ENCODE peak calls at places on chromosomes 11 and 22, in five cellular contexts. Q is A549, L is IMR-90, N is mesendoderm, X is Peyer's patch. P is an unnamed sample.

GRCh38 chr22:30290679-30291333 is 1.5 kb upstream of the CASTOR1 start:
- DNase-seq in Q (no peak), L (peak), X (peak), N (peak), P (peak)

GRCh38 chr11:103109818-103110388 is 677 bp downstream of the DYNC2H1 start:
- DNase-seq in X (peak), L (no peak), Q (peak), N (no peak), P (peak)

GRCh38 chr22:31857247-31857646 is 87.1 kb upstream of the YWHAH start:
- DNase-seq in Q (no peak), N (peak), L (no peak), X (no peak), P (no peak)

GRCh38 chr22:20567993-20568417 is 60.6 kb downstream of the MED15 start:
- DNase-seq in N (peak), X (no peak), L (peak), Q (peak), P (peak)

GRCh38 chr11:77819921-77820564 is 479 bp downstream of the RSF1 start:
- DNase-seq in N (peak), L (peak), X (peak), Q (peak), P (peak)

GRCh38 chr22:41359376-41359775 is 22.4 kb upstream of the TEF start:
- DNase-seq in L (no peak), Q (no peak), X (no peak), N (no peak), P (no peak)

GRCh38 chr11:72069787-72070251 is 10.5 kb downstream of the NUMA1 start:
- DNase-seq in X (peak), Q (peak), N (peak), L (peak), P (peak)

GRCh38 chr11:27328602-27329001 is 34.4 kb downstream of the CCDC34 start:
- DNase-seq in L (no peak), Q (no peak), X (no peak), N (peak), P (no peak)

GRCh38 chr11:106858200-106858599 is 160.1 kb downstream of the GUCY1A2 start:
- DNase-seq in X (no peak), Q (no peak), N (no peak), L (no peak), P (no peak)

GRCh38 chr22:29030618-29031235 is 30.9 kb downstream of the C22orf31 start:
- DNase-seq in Q (peak), L (peak), N (peak), X (no peak), P (peak)

GRCh38 chr22:19064354-19065054 is 57.7 kb downstream of the DGCR2 start:
- DNase-seq in N (no peak), Q (no peak), X (no peak), L (no peak), P (no peak)

GRCh38 chr11:9095421-9095820 is 4.0 kb upstream of the SCUBE2 start:
- DNase-seq in N (peak), Q (no peak), X (no peak), L (no peak), P (no peak)

GRCh38 chr11:75919525-75919924 is 104.5 kb downstream of the UVRAG start:
- DNase-seq in X (no peak), L (peak), N (no peak), Q (no peak), P (peak)

GRCh38 chr11:119590651-119591308 is 138.2 kb downstream of the NECTIN1 start:
- DNase-seq in X (no peak), Q (peak), L (no peak), N (peak), P (peak)

GRCh38 chr22:49968831-49969661 is 8.5 kb downstream of the PIM3 start:
- DNase-seq in X (peak), N (no peak), Q (no peak), L (no peak), P (no peak)

GRCh38 chr22:25970348-25970995 is 198.8 kb upstream of the SEZ6L start:
- DNase-seq in L (no peak), X (no peak), Q (no peak), N (peak), P (no peak)

GRCh38 chr11:35163209-35163608 is 24.2 kb downstream of the CD44 start:
- DNase-seq in N (no peak), X (no peak), Q (peak), L (no peak), P (no peak)

GRCh38 chr11:74818283-74818946 is 69.8 kb downstream of the RNF169 start:
- DNase-seq in Q (no peak), N (peak), L (no peak), X (no peak), P (no peak)

GRCh38 chr11:31813242-31813960 is 2.3 kb upstream of the PAX6 start:
- DNase-seq in Q (no peak), N (peak), L (no peak), X (no peak), P (no peak)

GRCh38 chr11:72446929-72447753 is 12.8 kb upstream of the CLPB start:
- DNase-seq in L (peak), N (peak), X (no peak), Q (peak), P (peak)

GRCh38 chr11:47394322-47395224 is 13.8 kb upstream of the SLC39A13 start:
- DNase-seq in L (peak), X (peak), N (no peak), Q (no peak), P (no peak)

GRCh38 chr11:47617417-47617809 is 23.2 kb upstream of the C1QTNF4 start:
- DNase-seq in N (no peak), Q (no peak), X (no peak), L (peak), P (peak)

GRCh38 chr11:5689551-5689983 is at the start of gene TRIM22:
- DNase-seq in L (peak), N (peak), Q (no peak), X (peak), P (peak)

GRCh38 chr22:31046591-31047226 is 34.4 kb upstream of the SMTN start:
- DNase-seq in L (peak), Q (no peak), N (peak), X (no peak), P (peak)

GRCh38 chr22:35705141-35705540 is 12.5 kb upstream of the APOL5 start:
- DNase-seq in Q (no peak), L (peak), N (no peak), X (no peak), P (peak)

GRCh38 chr22:42434748-42435425 is 2.7 kb upstream of the NFAM1 start:
- DNase-seq in N (no peak), X (no peak), Q (no peak), L (no peak), P (no peak)

GRCh38 chr11:95296621-95297025 is 65.6 kb upstream of the SESN3 start:
- DNase-seq in L (no peak), N (no peak), X (peak), Q (no peak), P (no peak)

GRCh38 chr22:45757068-45757467 is 85.4 kb downstream of the ATXN10 start:
- DNase-seq in Q (no peak), L (peak), X (no peak), N (peak), P (no peak)

GRCh38 chr11:128519353-128519752 is 68.0 kb downstream of the ETS1 start:
- DNase-seq in L (no peak), Q (no peak), N (no peak), X (no peak), P (peak)

GRCh38 chr11:719214-720016 is 13.4 kb downstream of the EPS8L2 start:
- DNase-seq in L (no peak), N (no peak), X (no peak), Q (no peak), P (no peak)

GRCh38 chr11:7019500-7020182 is 505 bp downstream of the ZNF214 start:
- DNase-seq in Q (no peak), X (no peak), L (peak), N (peak), P (peak)

GRCh38 chr11:119065369-119065768 is 2.2 kb upstream of the VPS11 start:
- DNase-seq in Q (peak), L (peak), X (no peak), N (peak), P (peak)

GRCh38 chr22:22883090-22883727 is 4.4 kb upstream of the IGLL5 start:
- DNase-seq in N (no peak), Q (no peak), L (no peak), X (no peak), P (no peak)
- H3K4me3 ChIP-seq in N (no peak), Q (no peak), L (no peak), X (no peak), P (no peak)

DNA sequence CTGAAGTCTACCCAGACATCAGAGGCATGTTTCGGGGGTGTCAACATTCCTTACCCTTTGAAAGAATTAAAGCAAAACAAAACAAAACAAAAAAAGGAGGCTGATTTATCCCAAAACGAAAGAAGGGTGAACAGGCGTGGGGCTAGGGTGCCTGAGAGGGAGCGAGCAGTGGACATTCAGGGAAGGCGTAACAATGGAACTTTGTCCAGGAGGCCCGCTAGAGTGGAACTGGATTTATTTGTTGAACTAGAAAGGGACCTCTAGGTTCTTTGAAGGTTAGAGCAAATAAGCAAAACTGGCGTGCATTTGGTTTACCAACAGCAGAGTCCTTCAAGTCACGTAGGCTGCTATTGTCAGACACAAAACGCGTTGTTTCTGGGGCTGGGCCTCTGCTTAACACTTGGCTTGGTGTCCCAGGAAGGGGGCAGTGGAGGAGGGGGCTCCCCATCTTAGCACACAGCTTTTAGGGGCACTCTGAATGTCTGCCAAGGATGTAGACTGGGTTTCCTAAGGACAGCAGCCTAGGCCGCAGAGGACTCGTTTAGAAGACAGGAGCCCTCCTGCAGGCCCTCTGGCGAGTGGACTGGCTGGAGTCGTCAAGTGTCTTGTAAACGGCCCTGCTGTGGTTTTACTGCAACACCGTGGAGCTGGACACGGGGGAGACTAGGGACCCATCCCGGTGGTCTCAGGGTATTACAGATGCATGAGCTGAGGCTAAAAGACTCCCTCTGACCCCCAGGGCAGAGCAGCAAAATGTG is 203.7 kb upstream of the SORL1-AS1 start:
- DNase-seq in L (no peak), Q (no peak), X (no peak), N (no peak), P (no peak)
- H3K4me3 ChIP-seq in L (peak), Q (peak), X (no peak), N (no peak), P (peak)

GRCh38 chr22:48576333-48577013 is 1251.2 kb downstream of the BRD1 start:
- DNase-seq in N (peak), X (no peak), Q (no peak), L (no peak), P (no peak)
- H3K4me3 ChIP-seq in N (peak), X (no peak), Q (peak), L (no peak), P (no peak)

GRCh38 chr22:44181912-44182590 is 1.3 kb downstream of the PARVG start:
- DNase-seq in Q (no peak), N (no peak), L (no peak), X (no peak), P (no peak)
- H3K4me3 ChIP-seq in Q (no peak), N (no peak), L (no peak), X (peak), P (no peak)

GRCh38 chr11:17387280-17387679 is 1.2 kb downstream of the KCNJ11 start:
- DNase-seq in N (no peak), X (no peak), L (no peak), Q (no peak), P (no peak)

GRCh38 chr11:17385926-17386325 is 2.5 kb downstream of the KCNJ11 start:
- DNase-seq in X (no peak), N (no peak), Q (no peak), L (no peak), P (no peak)

GRCh38 chr11:17387811-17388210 is 648 bp downstream of the KCNJ11 start:
- DNase-seq in N (no peak), L (no peak), X (no peak), Q (no peak), P (no peak)

GRCh38 chr11:17385492-17385891 is 3.0 kb downstream of the KCNJ11 start:
- DNase-seq in X (no peak), L (no peak), Q (no peak), N (no peak), P (no peak)

DNA sequence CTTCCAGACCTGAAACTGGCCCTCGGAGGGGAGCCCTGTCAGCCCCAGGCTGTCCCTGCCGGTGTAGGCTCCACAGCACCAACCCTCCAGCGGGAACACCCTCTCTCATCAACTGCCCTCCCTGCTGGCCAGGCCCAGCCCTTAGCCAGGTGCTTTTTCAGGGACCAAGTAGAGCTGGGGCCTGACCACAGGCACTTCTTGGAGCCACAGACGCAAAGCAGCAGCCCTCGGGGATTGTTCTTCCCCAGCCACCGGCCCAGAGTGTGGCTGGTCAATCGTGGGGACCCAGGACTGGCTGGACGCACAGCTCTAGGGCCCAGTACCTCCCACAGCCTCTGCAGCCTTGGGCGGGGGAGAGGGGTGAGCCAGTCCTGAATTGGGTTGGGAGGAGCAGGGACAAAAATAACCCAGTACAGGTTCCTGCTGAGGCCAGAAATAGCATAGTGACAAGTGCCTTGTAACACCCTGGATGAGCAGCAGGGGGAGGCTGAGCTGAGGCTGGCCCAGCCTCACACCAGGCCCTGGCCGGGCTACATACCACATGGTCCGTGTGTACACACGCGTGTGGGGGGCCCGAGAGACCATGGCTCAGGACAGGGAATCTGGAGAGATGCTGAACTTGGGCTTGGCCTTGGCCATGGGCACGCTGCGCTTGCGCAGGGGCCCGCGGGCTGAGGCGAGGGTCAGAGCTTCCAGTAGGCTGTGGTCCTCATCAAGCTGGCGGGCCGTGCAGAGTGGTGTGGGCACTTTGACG is 2.0 kb downstream of the KCNJ11 start:
- DNase-seq in L (peak), N (peak), Q (peak), X (peak), P (peak)
- H3K4me3 ChIP-seq in L (no peak), N (no peak), Q (no peak), X (no peak), P (no peak)

DNA sequence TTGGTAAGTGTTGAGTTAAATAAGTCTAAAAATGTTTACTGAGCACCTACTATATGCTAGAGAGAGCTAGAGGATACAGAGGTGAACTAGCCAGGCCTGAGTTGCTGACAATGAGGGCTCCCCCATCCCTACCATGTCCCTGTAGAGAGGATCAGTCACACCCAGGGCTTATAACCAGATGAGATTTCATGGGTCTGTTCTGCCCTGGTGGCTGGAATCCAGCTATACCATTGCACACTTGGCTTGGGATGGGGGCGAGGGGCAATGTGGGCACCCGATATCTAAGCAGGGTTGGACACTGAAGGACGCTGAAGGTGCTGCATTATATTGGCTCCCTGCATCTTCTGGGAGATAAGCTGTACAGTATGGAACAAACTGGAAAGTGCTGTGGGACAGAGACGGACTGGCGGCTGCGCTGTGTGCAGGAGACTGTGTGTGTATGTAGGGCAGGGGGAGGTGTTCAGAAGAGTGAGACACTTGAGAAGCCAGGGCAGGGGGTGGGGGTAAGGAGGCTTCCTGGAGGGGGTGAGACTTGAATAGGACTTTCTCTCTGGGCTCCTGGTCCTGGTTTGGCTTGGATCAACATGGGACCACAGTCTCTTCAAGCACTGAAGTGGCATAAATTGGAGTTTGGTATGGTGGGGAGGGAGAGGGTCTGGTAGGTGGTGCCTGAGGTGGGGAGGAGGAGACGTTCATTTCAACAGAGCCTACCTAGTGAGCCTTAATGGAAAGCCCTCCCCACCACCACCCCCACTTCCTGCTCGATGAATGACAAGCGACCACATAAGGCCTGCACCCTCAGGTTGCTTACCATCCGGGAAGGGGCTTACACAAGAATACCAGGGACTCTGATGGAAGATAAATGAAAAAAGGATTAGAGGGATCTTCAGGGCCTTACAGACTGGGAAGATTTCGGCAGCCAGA is 1.8 kb downstream of the CD82 start:
- DNase-seq in Q (no peak), L (no peak), X (peak), N (no peak), P (no peak)
- H3K4me3 ChIP-seq in Q (no peak), L (no peak), X (peak), N (no peak), P (no peak)

GRCh38 chr22:22886546-22886945 is 1.1 kb upstream of the IGLL5 start:
- DNase-seq in X (no peak), L (no peak), Q (no peak), N (no peak), P (no peak)

GRCh38 chr22:22887621-22888503 is at the start of gene IGLL5:
- DNase-seq in X (no peak), N (no peak), Q (no peak), L (no peak), P (no peak)

GRCh38 chr22:22882033-22882717 is 5.4 kb upstream of the IGLL5 start:
- DNase-seq in Q (no peak), X (no peak), L (no peak), N (peak), P (no peak)

GRCh38 chr22:22884010-22884887 is 3.4 kb upstream of the IGLL5 start:
- DNase-seq in X (peak), Q (peak), N (peak), L (peak), P (peak)

GRCh38 chr22:22884888-22885840 is 2.5 kb upstream of the IGLL5 start:
- DNase-seq in N (no peak), Q (no peak), L (no peak), X (peak), P (no peak)
- H3K4me3 ChIP-seq in N (no peak), Q (no peak), L (no peak), X (no peak), P (no peak)

DNA sequence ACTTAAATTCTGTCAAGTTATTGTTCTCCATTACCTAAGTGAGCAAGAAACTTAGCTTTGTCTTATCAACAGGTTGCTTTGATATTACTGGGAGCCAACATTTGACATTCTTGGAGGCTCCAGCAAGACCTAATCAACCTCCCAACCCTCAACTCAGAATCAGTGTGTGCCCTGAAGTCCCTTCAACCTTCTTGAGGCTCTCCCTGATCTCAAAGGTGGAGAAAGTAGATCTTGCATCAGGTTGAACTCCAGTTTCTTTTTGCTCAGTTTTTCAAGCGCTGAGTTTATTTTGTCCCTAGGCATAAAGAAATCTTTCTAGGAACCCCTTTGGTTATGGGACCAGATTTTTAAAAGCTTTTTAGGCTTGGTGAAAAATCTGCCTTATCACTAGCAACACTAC is 1.4 kb downstream of the FAM111A start:
- DNase-seq in L (peak), Q (no peak), X (no peak), N (peak), P (no peak)
- H3K4me3 ChIP-seq in L (peak), Q (peak), X (peak), N (no peak), P (peak)

DNA sequence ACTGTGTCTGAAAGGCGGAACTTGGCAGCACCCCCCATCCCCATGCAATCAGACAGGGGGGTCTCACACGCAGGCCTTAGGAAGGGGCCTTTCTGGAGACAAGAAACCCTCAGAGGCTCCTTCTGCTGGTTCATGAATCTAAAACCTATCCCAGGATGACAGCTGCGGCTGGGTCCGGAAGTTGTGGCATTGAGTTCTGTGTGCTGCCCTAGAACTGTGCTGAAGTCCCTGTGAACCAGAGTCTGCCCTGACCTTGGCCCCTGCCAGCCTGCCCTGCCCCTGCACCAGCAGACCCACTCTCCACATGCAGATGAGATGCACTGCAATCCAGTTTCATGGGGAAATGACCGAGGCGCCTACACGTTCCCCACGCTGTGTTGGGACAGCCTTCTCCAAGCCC is 268.0 kb downstream of the CTTN start:
- DNase-seq in X (no peak), L (no peak), N (no peak), Q (no peak), P (no peak)
- H3K4me3 ChIP-seq in X (no peak), L (no peak), N (no peak), Q (no peak), P (no peak)